ENCODE peak calls at places on chromosomes 3 and 15, in ten cellular contexts. I, W, C, M, H, J, X, O, T and Z are unnamed samples.

GRCh38 chr3:171871392-171872274 is 28.5 kb downstream of the TMEM212 start:
- DNase-seq in I (no peak), W (no peak), C (no peak), M (no peak), H (no peak), J (no peak), X (peak), O (no peak), T (no peak), Z (peak)

GRCh38 chr3:30655187-30655812 is 48.9 kb downstream of the TGFBR2 start:
- DNase-seq in I (peak), W (peak), C (no peak), M (no peak), H (no peak), J (no peak), X (peak), O (no peak), T (no peak), Z (no peak)

GRCh38 chr15:57301307-57301706 is 75.0 kb upstream of the CGNL1 start:
- DNase-seq in I (no peak), W (no peak), C (no peak), M (no peak), H (no peak), J (no peak), X (no peak), O (no peak), T (no peak), Z (no peak)

GRCh38 chr3:153273767-153274443 is 111.9 kb downstream of the RAP2B start:
- DNase-seq in I (no peak), W (peak), C (no peak), M (no peak), H (no peak), J (no peak), X (no peak), O (no peak), T (no peak), Z (peak)

GRCh38 chr3:141530133-141530768 is 43.4 kb downstream of the RASA2 start:
- DNase-seq in I (peak), W (peak), C (no peak), M (no peak), H (no peak), J (peak), X (peak), O (no peak), T (no peak), Z (peak)

GRCh38 chr3:23172059-23172458 is 31.1 kb upstream of the UBE2E2 start:
- DNase-seq in I (no peak), W (peak), C (no peak), M (no peak), H (no peak), J (no peak), X (no peak), O (no peak), T (no peak), Z (no peak)

GRCh38 chr3:11001020-11001657 is 8.6 kb downstream of the SLC6A1 start:
- DNase-seq in I (no peak), W (no peak), C (no peak), M (no peak), H (no peak), J (no peak), X (peak), O (no peak), T (no peak), Z (no peak)

GRCh38 chr15:94327356-94327936 is 96.1 kb downstream of the MCTP2 start:
- DNase-seq in I (peak), W (peak), C (no peak), M (no peak), H (no peak), J (no peak), X (peak), O (no peak), T (no peak), Z (peak)

GRCh38 chr3:101414121-101414520 is 93.7 kb upstream of the IMPG2 start:
- DNase-seq in I (no peak), W (no peak), C (no peak), M (no peak), H (no peak), J (no peak), X (no peak), O (no peak), T (no peak), Z (no peak)

GRCh38 chr15:50848349-50848748 is 60.1 kb upstream of the AP4E1 start:
- DNase-seq in I (no peak), W (no peak), C (no peak), M (no peak), H (no peak), J (no peak), X (no peak), O (no peak), T (no peak), Z (no peak)

GRCh38 chr15:34682673-34683072 is 72.1 kb downstream of the GJD2 start:
- DNase-seq in I (peak), W (peak), C (no peak), M (no peak), H (no peak), J (no peak), X (no peak), O (no peak), T (no peak), Z (peak)

GRCh38 chr15:77415450-77416448 is 4.2 kb downstream of the PEAK1 start:
- DNase-seq in I (no peak), W (no peak), C (no peak), M (no peak), H (no peak), J (no peak), X (no peak), O (no peak), T (no peak), Z (peak)

GRCh38 chr3:43742935-43743334 is 52.2 kb downstream of the ABHD5 start:
- DNase-seq in I (no peak), W (no peak), C (no peak), M (no peak), H (no peak), J (no peak), X (no peak), O (no peak), T (no peak), Z (peak)

GRCh38 chr15:40845511-40846284 is 1.9 kb downstream of the SPINT1 start:
- DNase-seq in I (no peak), W (peak), C (peak), M (peak), H (no peak), J (peak), X (no peak), O (peak), T (no peak), Z (no peak)

GRCh38 chr3:132573657-132574260 is 23.3 kb upstream of the ACKR4 start:
- DNase-seq in I (no peak), W (no peak), C (no peak), M (no peak), H (no peak), J (no peak), X (no peak), O (no peak), T (no peak), Z (peak)

GRCh38 chr3:141242035-141242721 is 10.6 kb downstream of the PXYLP1 start:
- DNase-seq in I (no peak), W (no peak), C (no peak), M (no peak), H (no peak), J (no peak), X (no peak), O (no peak), T (peak), Z (peak)

GRCh38 chr3:9955067-9955502 is 2.9 kb upstream of the PRRT3 start:
- DNase-seq in I (no peak), W (no peak), C (peak), M (no peak), H (no peak), J (no peak), X (no peak), O (peak), T (no peak), Z (no peak)

GRCh38 chr15:31574761-31575160 is 248.1 kb downstream of the KLF13 start:
- DNase-seq in I (no peak), W (no peak), C (no peak), M (no peak), H (no peak), J (no peak), X (no peak), O (no peak), T (no peak), Z (no peak)

GRCh38 chr15:31497838-31498237 is 171.2 kb downstream of the KLF13 start:
- DNase-seq in I (no peak), W (no peak), C (no peak), M (no peak), H (no peak), J (no peak), X (no peak), O (no peak), T (no peak), Z (no peak)

GRCh38 chr3:21326704-21327103 is 424.3 kb downstream of the ZNF385D start:
- DNase-seq in I (peak), W (no peak), C (no peak), M (no peak), H (no peak), J (no peak), X (peak), O (no peak), T (no peak), Z (no peak)

GRCh38 chr3:65582012-65582717 is 456.6 kb downstream of the MAGI1 start:
- DNase-seq in I (no peak), W (peak), C (no peak), M (no peak), H (no peak), J (no peak), X (no peak), O (no peak), T (no peak), Z (peak)

GRCh38 chr3:49723301-49723630 is 485 bp downstream of the GMPPB start:
- DNase-seq in I (no peak), W (peak), C (peak), M (peak), H (peak), J (peak), X (peak), O (no peak), T (no peak), Z (peak)

GRCh38 chr15:70253461-70254156 is 155.9 kb upstream of the TLE3 start:
- DNase-seq in I (no peak), W (no peak), C (peak), M (no peak), H (no peak), J (no peak), X (no peak), O (no peak), T (no peak), Z (no peak)

GRCh38 chr15:41969851-41970431 is 2.4 kb downstream of the EHD4 start:
- DNase-seq in I (no peak), W (peak), C (peak), M (no peak), H (no peak), J (peak), X (peak), O (no peak), T (no peak), Z (no peak)

GRCh38 chr3:61704807-61705206 is 143.4 kb downstream of the PTPRG start:
- DNase-seq in I (no peak), W (no peak), C (no peak), M (no peak), H (no peak), J (no peak), X (no peak), O (no peak), T (no peak), Z (no peak)

GRCh38 chr3:119322523-119323400 is 28.6 kb downstream of the ARHGAP31 start:
- DNase-seq in I (peak), W (peak), C (peak), M (peak), H (peak), J (peak), X (peak), O (peak), T (peak), Z (peak)

GRCh38 chr15:63600001-63600645 is 2.9 kb downstream of the FBXL22 start:
- DNase-seq in I (no peak), W (peak), C (peak), M (no peak), H (no peak), J (peak), X (peak), O (no peak), T (no peak), Z (no peak)

GRCh38 chr3:123286308-123287023 is 84.7 kb downstream of the SEC22A start:
- DNase-seq in I (peak), W (peak), C (no peak), M (no peak), H (no peak), J (no peak), X (peak), O (peak), T (peak), Z (peak)

GRCh38 chr3:125587039-125587664 is 8.1 kb downstream of the OSBPL11 start:
- DNase-seq in I (no peak), W (peak), C (no peak), M (no peak), H (no peak), J (no peak), X (peak), O (no peak), T (no peak), Z (no peak)

GRCh38 chr3:64456674-64457073 is 231.1 kb downstream of the ADAMTS9 start:
- DNase-seq in I (no peak), W (no peak), C (no peak), M (no peak), H (no peak), J (no peak), X (no peak), O (no peak), T (no peak), Z (no peak)

GRCh38 chr3:87350367-87351199 is 74.2 kb upstream of the POU1F1 start:
- DNase-seq in I (peak), W (peak), C (no peak), M (no peak), H (no peak), J (peak), X (peak), O (peak), T (no peak), Z (peak)

GRCh38 chr3:129106866-129107565 is 14.6 kb downstream of the RAB43 start:
- DNase-seq in I (no peak), W (no peak), C (no peak), M (no peak), H (no peak), J (no peak), X (no peak), O (no peak), T (no peak), Z (no peak)

GRCh38 chr3:187101184-187102072 is 37.9 kb downstream of the RPL39L start:
- DNase-seq in I (peak), W (no peak), C (peak), M (peak), H (peak), J (peak), X (peak), O (no peak), T (no peak), Z (peak)

GRCh38 chr3:172341482-172342059 is 106.7 kb downstream of the GHSR start:
- DNase-seq in I (no peak), W (peak), C (no peak), M (no peak), H (no peak), J (no peak), X (peak), O (peak), T (no peak), Z (peak)

GRCh38 chr3:157526036-157526435 is 22.8 kb upstream of the VEPH1 start:
- DNase-seq in I (no peak), W (peak), C (no peak), M (no peak), H (no peak), J (no peak), X (no peak), O (no peak), T (no peak), Z (no peak)

GRCh38 chr3:157527471-157527881 is 24.3 kb upstream of the VEPH1 start:
- DNase-seq in I (no peak), W (no peak), C (no peak), M (no peak), H (no peak), J (no peak), X (no peak), O (no peak), T (no peak), Z (peak)

GRCh38 chr3:157520485-157521184 is 17.4 kb upstream of the VEPH1 start:
- DNase-seq in I (no peak), W (no peak), C (no peak), M (no peak), H (no peak), J (no peak), X (no peak), O (no peak), T (no peak), Z (peak)

GRCh38 chr3:157522646-157523045 is 19.4 kb upstream of the VEPH1 start:
- DNase-seq in I (no peak), W (no peak), C (no peak), M (no peak), H (no peak), J (no peak), X (no peak), O (no peak), T (no peak), Z (no peak)

DNA sequence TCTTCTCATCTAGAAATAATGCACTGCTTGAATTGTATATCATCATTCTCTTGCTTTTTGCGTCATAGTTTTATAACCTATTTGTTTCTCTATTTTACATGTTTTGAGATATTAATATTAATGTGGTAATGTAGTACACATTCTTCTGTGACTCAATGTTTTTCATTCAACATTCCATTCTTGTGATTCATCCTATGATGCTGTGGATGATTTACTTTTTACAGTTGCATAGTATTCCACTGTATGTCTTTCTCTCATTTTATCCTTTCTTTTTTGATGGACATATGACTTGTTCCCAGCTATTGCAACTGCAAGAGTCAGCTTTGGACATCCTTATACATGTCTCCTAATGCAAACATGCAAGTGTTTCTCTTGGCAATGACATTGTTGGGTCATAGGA is 20.6 kb upstream of the VEPH1 start:
- DNase-seq in I (no peak), W (peak), C (no peak), M (no peak), H (no peak), J (no peak), X (no peak), O (no peak), T (no peak), Z (no peak)
- H3K4me3 ChIP-seq in I (no peak), W (no peak), C (no peak), M (no peak), H (no peak), J (no peak), X (no peak), O (no peak), T (no peak), Z (no peak)

DNA sequence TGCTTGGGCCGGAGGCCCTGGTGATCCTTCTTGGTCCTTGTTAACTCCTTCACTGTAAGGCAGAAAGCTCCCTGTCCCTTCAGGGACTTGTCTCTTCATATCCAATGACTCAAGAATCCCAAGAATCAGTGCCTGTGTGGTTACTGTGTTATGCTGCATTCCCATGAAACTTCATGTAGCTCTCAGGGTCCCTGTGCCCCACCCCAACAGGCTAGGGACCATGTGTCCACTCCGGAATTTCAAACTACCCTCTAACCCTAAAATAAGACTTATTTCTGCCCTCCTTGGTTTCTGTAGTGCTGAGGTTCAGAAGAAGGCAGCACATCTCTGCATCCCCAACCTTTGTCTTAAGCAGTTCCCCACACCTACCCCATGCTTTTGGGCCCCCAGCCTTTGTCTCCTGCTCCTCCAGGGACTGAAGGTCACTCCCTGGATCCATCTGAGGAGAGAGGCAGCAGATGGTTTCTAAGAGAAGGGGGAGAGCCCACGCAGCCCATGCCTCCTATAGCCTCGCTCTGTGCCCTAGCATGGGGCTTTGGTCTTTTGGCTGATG is 531 bp upstream of the MAP1A start:
- DNase-seq in I (no peak), W (no peak), C (no peak), M (peak), H (no peak), J (no peak), X (peak), O (no peak), T (no peak), Z (no peak)
- H3K4me3 ChIP-seq in I (peak), W (no peak), C (peak), M (no peak), H (peak), J (no peak), X (peak), O (peak), T (peak), Z (peak)

GRCh38 chr15:83869329-83869728 is 215.4 kb downstream of the ADAMTSL3 start:
- DNase-seq in I (no peak), W (no peak), C (no peak), M (no peak), H (no peak), J (no peak), X (no peak), O (no peak), T (no peak), Z (no peak)

GRCh38 chr15:83873966-83874365 is 220.0 kb downstream of the ADAMTSL3 start:
- DNase-seq in I (no peak), W (no peak), C (no peak), M (no peak), H (peak), J (no peak), X (no peak), O (no peak), T (no peak), Z (no peak)

GRCh38 chr15:83871808-83872559 is 218.1 kb downstream of the ADAMTSL3 start:
- DNase-seq in I (no peak), W (peak), C (no peak), M (no peak), H (no peak), J (no peak), X (peak), O (no peak), T (no peak), Z (peak)
- H3K4me3 ChIP-seq in I (no peak), W (no peak), C (no peak), M (no peak), H (no peak), J (no peak), X (no peak), O (no peak), T (no peak), Z (no peak)

GRCh38 chr3:278300-279064 is 81.9 kb downstream of the CHL1 start:
- DNase-seq in I (no peak), W (no peak), C (no peak), M (no peak), H (no peak), J (peak), X (no peak), O (no peak), T (no peak), Z (no peak)
- H3K4me3 ChIP-seq in I (no peak), W (no peak), C (no peak), M (no peak), H (no peak), J (no peak), X (no peak), O (no peak), T (no peak), Z (no peak)